ENCODE peak calls at places on chromosomes 6 and 20, in five cellular contexts. One of them, this sample, is unnamed.

GRCh38 chr6:157106487-157106886 is 216.8 kb downstream of the TMEM242 start:
- DNase-seq in NCI-H2029 treated with DMSO at 0.1 percent for 48 hours: no peak
- DNase-seq in stimulated activated CD4-positive, alpha-beta T cell treated with anti-CD3 and anti-CD28 coated beads, Interleukin-12 subunit alpha, Interleukin-12 subunit beta, amount 100 ng/mL, for 4 hours: no peak
- DNase-seq in SW 1271: peak; percentile 52
- DNase-seq in astrocyte of the spinal cord: peak; percentile 66
- DNase-seq in this sample: no peak

GRCh38 chr20:60715172-60715571 is 536.9 kb upstream of the CDH4 start:
- DNase-seq in SW 1271: no peak
- DNase-seq in stimulated activated CD4-positive, alpha-beta T cell treated with anti-CD3 and anti-CD28 coated beads, Interleukin-12 subunit alpha, Interleukin-12 subunit beta, amount 100 ng/mL, for 4 hours: no peak
- DNase-seq in astrocyte of the spinal cord: no peak
- DNase-seq in NCI-H2029 treated with DMSO at 0.1 percent for 48 hours: no peak
- DNase-seq in this sample: no peak

GRCh38 chr6:38783436-38784228 is 68.5 kb downstream of the DNAH8 start:
- DNase-seq in stimulated activated CD4-positive, alpha-beta T cell treated with anti-CD3 and anti-CD28 coated beads, Interleukin-12 subunit alpha, Interleukin-12 subunit beta, amount 100 ng/mL, for 4 hours: no peak
- DNase-seq in astrocyte of the spinal cord: no peak
- DNase-seq in NCI-H2029 treated with DMSO at 0.1 percent for 48 hours: no peak
- DNase-seq in SW 1271: no peak
- DNase-seq in this sample: no peak

GRCh38 chr6:25175656-25176055 is 103.5 kb upstream of the CARMIL1 start:
- DNase-seq in SW 1271: no peak
- DNase-seq in NCI-H2029 treated with DMSO at 0.1 percent for 48 hours: no peak
- DNase-seq in astrocyte of the spinal cord: no peak
- DNase-seq in stimulated activated CD4-positive, alpha-beta T cell treated with anti-CD3 and anti-CD28 coated beads, Interleukin-12 subunit alpha, Interleukin-12 subunit beta, amount 100 ng/mL, for 4 hours: no peak
- DNase-seq in this sample: no peak

GRCh38 chr6:69343856-69344255 is 453.0 kb downstream of the LMBRD1 start:
- DNase-seq in astrocyte of the spinal cord: peak; percentile 1
- DNase-seq in SW 1271: no peak
- DNase-seq in stimulated activated CD4-positive, alpha-beta T cell treated with anti-CD3 and anti-CD28 coated beads, Interleukin-12 subunit alpha, Interleukin-12 subunit beta, amount 100 ng/mL, for 4 hours: no peak
- DNase-seq in NCI-H2029 treated with DMSO at 0.1 percent for 48 hours: no peak
- DNase-seq in this sample: no peak

GRCh38 chr6:89640804-89641203 is 2.3 kb upstream of the LYRM2 start:
- DNase-seq in SW 1271: no peak
- DNase-seq in stimulated activated CD4-positive, alpha-beta T cell treated with anti-CD3 and anti-CD28 coated beads, Interleukin-12 subunit alpha, Interleukin-12 subunit beta, amount 100 ng/mL, for 4 hours: no peak
- DNase-seq in NCI-H2029 treated with DMSO at 0.1 percent for 48 hours: no peak
- DNase-seq in astrocyte of the spinal cord: peak; percentile 50
- DNase-seq in this sample: no peak

GRCh38 chr6:105896821-105897095 is 189.4 kb upstream of the PRDM1 start:
- DNase-seq in NCI-H2029 treated with DMSO at 0.1 percent for 48 hours: peak; percentile 11
- DNase-seq in stimulated activated CD4-positive, alpha-beta T cell treated with anti-CD3 and anti-CD28 coated beads, Interleukin-12 subunit alpha, Interleukin-12 subunit beta, amount 100 ng/mL, for 4 hours: no peak
- DNase-seq in SW 1271: no peak
- DNase-seq in astrocyte of the spinal cord: no peak
- DNase-seq in this sample: no peak

GRCh38 chr6:36677753-36678487 is 594 bp upstream of the CDKN1A start:
- DNase-seq in stimulated activated CD4-positive, alpha-beta T cell treated with anti-CD3 and anti-CD28 coated beads, Interleukin-12 subunit alpha, Interleukin-12 subunit beta, amount 100 ng/mL, for 4 hours: no peak
- DNase-seq in SW 1271: no peak
- DNase-seq in astrocyte of the spinal cord: no peak
- DNase-seq in NCI-H2029 treated with DMSO at 0.1 percent for 48 hours: no peak
- DNase-seq in this sample: no peak

GRCh38 chr6:131924881-131925474 is 26.2 kb downstream of the CCN2 start:
- DNase-seq in stimulated activated CD4-positive, alpha-beta T cell treated with anti-CD3 and anti-CD28 coated beads, Interleukin-12 subunit alpha, Interleukin-12 subunit beta, amount 100 ng/mL, for 4 hours: no peak
- DNase-seq in NCI-H2029 treated with DMSO at 0.1 percent for 48 hours: no peak
- DNase-seq in astrocyte of the spinal cord: peak; percentile 70
- DNase-seq in SW 1271: peak; percentile 58
- DNase-seq in this sample: no peak

GRCh38 chr6:92977018-92977417 is 442.3 kb downstream of the EPHA7 start:
- DNase-seq in SW 1271: no peak
- DNase-seq in NCI-H2029 treated with DMSO at 0.1 percent for 48 hours: no peak
- DNase-seq in astrocyte of the spinal cord: no peak
- DNase-seq in stimulated activated CD4-positive, alpha-beta T cell treated with anti-CD3 and anti-CD28 coated beads, Interleukin-12 subunit alpha, Interleukin-12 subunit beta, amount 100 ng/mL, for 4 hours: no peak
- DNase-seq in this sample: no peak

GRCh38 chr6:105592329-105592728 is 189.4 kb upstream of the PREP start:
- DNase-seq in SW 1271: peak; percentile 33
- DNase-seq in astrocyte of the spinal cord: peak; percentile 90
- DNase-seq in NCI-H2029 treated with DMSO at 0.1 percent for 48 hours: no peak
- DNase-seq in stimulated activated CD4-positive, alpha-beta T cell treated with anti-CD3 and anti-CD28 coated beads, Interleukin-12 subunit alpha, Interleukin-12 subunit beta, amount 100 ng/mL, for 4 hours: no peak
- DNase-seq in this sample: no peak

GRCh38 chr6:101703311-101703710 is 309.8 kb downstream of the GRIK2 start:
- DNase-seq in NCI-H2029 treated with DMSO at 0.1 percent for 48 hours: no peak
- DNase-seq in SW 1271: no peak
- DNase-seq in stimulated activated CD4-positive, alpha-beta T cell treated with anti-CD3 and anti-CD28 coated beads, Interleukin-12 subunit alpha, Interleukin-12 subunit beta, amount 100 ng/mL, for 4 hours: no peak
- DNase-seq in astrocyte of the spinal cord: no peak
- DNase-seq in this sample: no peak

GRCh38 chr6:166586424-166587156 is at the start of gene RAMACL:
- DNase-seq in NCI-H2029 treated with DMSO at 0.1 percent for 48 hours: no peak
- DNase-seq in astrocyte of the spinal cord: no peak
- DNase-seq in stimulated activated CD4-positive, alpha-beta T cell treated with anti-CD3 and anti-CD28 coated beads, Interleukin-12 subunit alpha, Interleukin-12 subunit beta, amount 100 ng/mL, for 4 hours: peak; percentile 11
- DNase-seq in SW 1271: peak; percentile 12
- DNase-seq in this sample: peak; percentile 82

GRCh38 chr6:170178561-170179477 is 112.1 kb downstream of the DLL1 start:
- DNase-seq in stimulated activated CD4-positive, alpha-beta T cell treated with anti-CD3 and anti-CD28 coated beads, Interleukin-12 subunit alpha, Interleukin-12 subunit beta, amount 100 ng/mL, for 4 hours: no peak
- DNase-seq in astrocyte of the spinal cord: peak; percentile 22
- DNase-seq in NCI-H2029 treated with DMSO at 0.1 percent for 48 hours: peak; percentile 94
- DNase-seq in SW 1271: peak; percentile 7
- DNase-seq in this sample: peak; percentile 63

GRCh38 chr20:37907677-37908397 is 4.9 kb downstream of the VSTM2L start:
- DNase-seq in astrocyte of the spinal cord: peak; percentile 91
- DNase-seq in SW 1271: peak; percentile 23
- DNase-seq in stimulated activated CD4-positive, alpha-beta T cell treated with anti-CD3 and anti-CD28 coated beads, Interleukin-12 subunit alpha, Interleukin-12 subunit beta, amount 100 ng/mL, for 4 hours: no peak
- DNase-seq in NCI-H2029 treated with DMSO at 0.1 percent for 48 hours: peak; percentile 86
- DNase-seq in this sample: no peak

GRCh38 chr20:49508435-49509199 is 26.1 kb upstream of the KCNB1 start:
- DNase-seq in SW 1271: peak; percentile 59
- DNase-seq in NCI-H2029 treated with DMSO at 0.1 percent for 48 hours: peak; percentile 28
- DNase-seq in stimulated activated CD4-positive, alpha-beta T cell treated with anti-CD3 and anti-CD28 coated beads, Interleukin-12 subunit alpha, Interleukin-12 subunit beta, amount 100 ng/mL, for 4 hours: no peak
- DNase-seq in astrocyte of the spinal cord: peak; percentile 43
- DNase-seq in this sample: no peak

GRCh38 chr20:58420798-58421496 is 31.9 kb downstream of the VAPB start:
- DNase-seq in astrocyte of the spinal cord: peak; percentile 58
- DNase-seq in NCI-H2029 treated with DMSO at 0.1 percent for 48 hours: no peak
- DNase-seq in stimulated activated CD4-positive, alpha-beta T cell treated with anti-CD3 and anti-CD28 coated beads, Interleukin-12 subunit alpha, Interleukin-12 subunit beta, amount 100 ng/mL, for 4 hours: no peak
- DNase-seq in SW 1271: peak; percentile 53
- DNase-seq in this sample: no peak

GRCh38 chr6:105651969-105652368 is 249.1 kb upstream of the PREP start:
- DNase-seq in NCI-H2029 treated with DMSO at 0.1 percent for 48 hours: no peak
- DNase-seq in astrocyte of the spinal cord: no peak
- DNase-seq in stimulated activated CD4-positive, alpha-beta T cell treated with anti-CD3 and anti-CD28 coated beads, Interleukin-12 subunit alpha, Interleukin-12 subunit beta, amount 100 ng/mL, for 4 hours: no peak
- DNase-seq in SW 1271: no peak
- DNase-seq in this sample: no peak

GRCh38 chr6:140101367-140101766 is 726.9 kb upstream of the CITED2 start:
- DNase-seq in stimulated activated CD4-positive, alpha-beta T cell treated with anti-CD3 and anti-CD28 coated beads, Interleukin-12 subunit alpha, Interleukin-12 subunit beta, amount 100 ng/mL, for 4 hours: no peak
- DNase-seq in astrocyte of the spinal cord: no peak
- DNase-seq in SW 1271: no peak
- DNase-seq in NCI-H2029 treated with DMSO at 0.1 percent for 48 hours: no peak
- DNase-seq in this sample: no peak

GRCh38 chr6:46414398-46414797 is 76.9 kb downstream of the RCAN2 start:
- DNase-seq in stimulated activated CD4-positive, alpha-beta T cell treated with anti-CD3 and anti-CD28 coated beads, Interleukin-12 subunit alpha, Interleukin-12 subunit beta, amount 100 ng/mL, for 4 hours: no peak
- DNase-seq in SW 1271: no peak
- DNase-seq in astrocyte of the spinal cord: no peak
- DNase-seq in NCI-H2029 treated with DMSO at 0.1 percent for 48 hours: no peak
- DNase-seq in this sample: no peak

GRCh38 chr6:168302534-168302933 is 17.0 kb downstream of the DACT2 start:
- DNase-seq in astrocyte of the spinal cord: no peak
- DNase-seq in SW 1271: no peak
- DNase-seq in stimulated activated CD4-positive, alpha-beta T cell treated with anti-CD3 and anti-CD28 coated beads, Interleukin-12 subunit alpha, Interleukin-12 subunit beta, amount 100 ng/mL, for 4 hours: no peak
- DNase-seq in NCI-H2029 treated with DMSO at 0.1 percent for 48 hours: no peak
- DNase-seq in this sample: no peak

GRCh38 chr6:157227202-157228166 is 95.8 kb downstream of the TMEM242 start:
- DNase-seq in stimulated activated CD4-positive, alpha-beta T cell treated with anti-CD3 and anti-CD28 coated beads, Interleukin-12 subunit alpha, Interleukin-12 subunit beta, amount 100 ng/mL, for 4 hours: no peak
- DNase-seq in SW 1271: no peak
- DNase-seq in astrocyte of the spinal cord: no peak
- DNase-seq in NCI-H2029 treated with DMSO at 0.1 percent for 48 hours: no peak
- DNase-seq in this sample: peak; percentile 45

GRCh38 chr6:134420638-134421181 is 102.8 kb upstream of the SGK1 start:
- DNase-seq in astrocyte of the spinal cord: peak; percentile 70
- DNase-seq in stimulated activated CD4-positive, alpha-beta T cell treated with anti-CD3 and anti-CD28 coated beads, Interleukin-12 subunit alpha, Interleukin-12 subunit beta, amount 100 ng/mL, for 4 hours: no peak
- DNase-seq in NCI-H2029 treated with DMSO at 0.1 percent for 48 hours: no peak
- DNase-seq in SW 1271: peak; percentile 91
- DNase-seq in this sample: no peak

GRCh38 chr6:41321183-41321582 is 14.2 kb upstream of the NCR2 start:
- DNase-seq in astrocyte of the spinal cord: no peak
- DNase-seq in SW 1271: no peak
- DNase-seq in NCI-H2029 treated with DMSO at 0.1 percent for 48 hours: no peak
- DNase-seq in stimulated activated CD4-positive, alpha-beta T cell treated with anti-CD3 and anti-CD28 coated beads, Interleukin-12 subunit alpha, Interleukin-12 subunit beta, amount 100 ng/mL, for 4 hours: no peak
- DNase-seq in this sample: no peak

GRCh38 chr6:3451498-3451897 is 5.4 kb downstream of the SLC22A23 start:
- DNase-seq in stimulated activated CD4-positive, alpha-beta T cell treated with anti-CD3 and anti-CD28 coated beads, Interleukin-12 subunit alpha, Interleukin-12 subunit beta, amount 100 ng/mL, for 4 hours: no peak
- DNase-seq in NCI-H2029 treated with DMSO at 0.1 percent for 48 hours: no peak
- DNase-seq in astrocyte of the spinal cord: no peak
- DNase-seq in SW 1271: no peak
- DNase-seq in this sample: no peak

GRCh38 chr6:89148016-89148750 is 2.3 kb downstream of the PM20D2 start:
- DNase-seq in SW 1271: no peak
- DNase-seq in astrocyte of the spinal cord: no peak
- DNase-seq in NCI-H2029 treated with DMSO at 0.1 percent for 48 hours: no peak
- DNase-seq in stimulated activated CD4-positive, alpha-beta T cell treated with anti-CD3 and anti-CD28 coated beads, Interleukin-12 subunit alpha, Interleukin-12 subunit beta, amount 100 ng/mL, for 4 hours: peak; percentile 23
- DNase-seq in this sample: no peak

GRCh38 chr6:83853968-83854501 is 875 bp downstream of the RIPPLY2 start:
- DNase-seq in astrocyte of the spinal cord: no peak
- DNase-seq in NCI-H2029 treated with DMSO at 0.1 percent for 48 hours: no peak
- DNase-seq in SW 1271: no peak
- DNase-seq in stimulated activated CD4-positive, alpha-beta T cell treated with anti-CD3 and anti-CD28 coated beads, Interleukin-12 subunit alpha, Interleukin-12 subunit beta, amount 100 ng/mL, for 4 hours: no peak
- DNase-seq in this sample: no peak

GRCh38 chr6:153162172-153162571 is 31.1 kb upstream of the RGS17 start:
- DNase-seq in stimulated activated CD4-positive, alpha-beta T cell treated with anti-CD3 and anti-CD28 coated beads, Interleukin-12 subunit alpha, Interleukin-12 subunit beta, amount 100 ng/mL, for 4 hours: no peak
- DNase-seq in SW 1271: no peak
- DNase-seq in astrocyte of the spinal cord: no peak
- DNase-seq in NCI-H2029 treated with DMSO at 0.1 percent for 48 hours: no peak
- DNase-seq in this sample: no peak

GRCh38 chr6:31971993-31972708 is at the start of gene DXO:
- DNase-seq in NCI-H2029 treated with DMSO at 0.1 percent for 48 hours: peak; percentile 91
- DNase-seq in astrocyte of the spinal cord: peak; percentile 99
- DNase-seq in stimulated activated CD4-positive, alpha-beta T cell treated with anti-CD3 and anti-CD28 coated beads, Interleukin-12 subunit alpha, Interleukin-12 subunit beta, amount 100 ng/mL, for 4 hours: peak; percentile 95
- DNase-seq in SW 1271: peak; percentile 100
- DNase-seq in this sample: peak; percentile 98

GRCh38 chr20:45629496-45630100 is at the start of gene WFDC10A:
- DNase-seq in SW 1271: peak; percentile 55
- DNase-seq in stimulated activated CD4-positive, alpha-beta T cell treated with anti-CD3 and anti-CD28 coated beads, Interleukin-12 subunit alpha, Interleukin-12 subunit beta, amount 100 ng/mL, for 4 hours: peak; percentile 27
- DNase-seq in NCI-H2029 treated with DMSO at 0.1 percent for 48 hours: peak; percentile 23
- DNase-seq in astrocyte of the spinal cord: peak; percentile 25
- DNase-seq in this sample: peak; percentile 74

GRCh38 chr20:17835240-17835940 is 133.2 kb downstream of the SNX5 start:
- DNase-seq in SW 1271: no peak
- DNase-seq in NCI-H2029 treated with DMSO at 0.1 percent for 48 hours: no peak
- DNase-seq in astrocyte of the spinal cord: peak; percentile 78
- DNase-seq in stimulated activated CD4-positive, alpha-beta T cell treated with anti-CD3 and anti-CD28 coated beads, Interleukin-12 subunit alpha, Interleukin-12 subunit beta, amount 100 ng/mL, for 4 hours: no peak
- DNase-seq in this sample: no peak

GRCh38 chr6:15017251-15017650 is 228.6 kb upstream of the JARID2 start:
- DNase-seq in stimulated activated CD4-positive, alpha-beta T cell treated with anti-CD3 and anti-CD28 coated beads, Interleukin-12 subunit alpha, Interleukin-12 subunit beta, amount 100 ng/mL, for 4 hours: no peak
- DNase-seq in SW 1271: no peak
- DNase-seq in astrocyte of the spinal cord: peak; percentile 11
- DNase-seq in NCI-H2029 treated with DMSO at 0.1 percent for 48 hours: no peak
- DNase-seq in this sample: no peak

GRCh38 chr6:3751019-3751729 is at the start of gene PXDC1:
- DNase-seq in NCI-H2029 treated with DMSO at 0.1 percent for 48 hours: no peak
- DNase-seq in stimulated activated CD4-positive, alpha-beta T cell treated with anti-CD3 and anti-CD28 coated beads, Interleukin-12 subunit alpha, Interleukin-12 subunit beta, amount 100 ng/mL, for 4 hours: peak; percentile 26
- DNase-seq in astrocyte of the spinal cord: no peak
- DNase-seq in SW 1271: no peak
- DNase-seq in this sample: no peak

GRCh38 chr6:14841901-14842421 is 403.9 kb upstream of the JARID2 start:
- DNase-seq in NCI-H2029 treated with DMSO at 0.1 percent for 48 hours: no peak
- DNase-seq in astrocyte of the spinal cord: peak; percentile 86
- DNase-seq in SW 1271: no peak
- DNase-seq in stimulated activated CD4-positive, alpha-beta T cell treated with anti-CD3 and anti-CD28 coated beads, Interleukin-12 subunit alpha, Interleukin-12 subunit beta, amount 100 ng/mL, for 4 hours: no peak
- DNase-seq in this sample: no peak

This sample was measured in Peyer's patch.